ENCODE peak calls at places on chromosomes 2 and 18, in six cellular contexts. Y is dermis blood vessel endothelial cell; P is EL; V is KG1; B is osteocyte; Q is effector CD4-positive, alpha-beta T cell. A is an unnamed sample.

GRCh38 chr18:22503803-22504202 is 86.1 kb upstream of the CTAGE1 start:
- DNase-seq in Y (no peak), P (peak), V (no peak), B (no peak), Q (no peak), A (no peak)

GRCh38 chr2:43266692-43267091 is 40.3 kb upstream of the ZFP36L2 start:
- DNase-seq in Y (no peak), P (no peak), V (peak), B (no peak), Q (no peak), A (no peak)

GRCh38 chr2:12303181-12304030 is 413.3 kb upstream of the TRIB2 start:
- DNase-seq in Y (no peak), P (peak), V (no peak), B (peak), Q (no peak), A (no peak)

GRCh38 chr2:3974765-3975164 is 271.4 kb downstream of the DCDC2C start:
- DNase-seq in Y (no peak), P (no peak), V (no peak), B (no peak), Q (no peak), A (no peak)

GRCh38 chr2:216601632-216602409 is 31.4 kb upstream of the IGFBP2 start:
- DNase-seq in Y (no peak), P (no peak), V (no peak), B (no peak), Q (no peak), A (no peak)

GRCh38 chr18:12393998-12394397 is 13.7 kb upstream of the PRELID3A start:
- DNase-seq in Y (no peak), P (no peak), V (no peak), B (no peak), Q (no peak), A (no peak)

GRCh38 chr18:6683112-6683876 is 46.2 kb upstream of the ARHGAP28 start:
- DNase-seq in Y (no peak), P (no peak), V (no peak), B (no peak), Q (no peak), A (no peak)

GRCh38 chr2:203484266-203485112 is 50.6 kb downstream of the RAPH1 start:
- DNase-seq in Y (peak), P (peak), V (no peak), B (no peak), Q (peak), A (peak)

GRCh38 chr18:5909130-5909529 is 13.8 kb upstream of the TMEM200C start:
- DNase-seq in Y (no peak), P (no peak), V (no peak), B (no peak), Q (no peak), A (no peak)

GRCh38 chr2:120453635-120453998 is 107.7 kb downstream of the INHBB start:
- DNase-seq in Y (no peak), P (peak), V (no peak), B (no peak), Q (no peak), A (no peak)

GRCh38 chr2:227888289-227888688 is 16.9 kb downstream of the DAW1 start:
- DNase-seq in Y (no peak), P (no peak), V (no peak), B (no peak), Q (no peak), A (no peak)

GRCh38 chr2:221649045-221649444 is 76.9 kb upstream of the EPHA4 start:
- DNase-seq in Y (no peak), P (no peak), V (no peak), B (no peak), Q (no peak), A (peak)

GRCh38 chr2:228771719-228772254 is 499.3 kb downstream of the PID1 start:
- DNase-seq in Y (no peak), P (no peak), V (no peak), B (no peak), Q (no peak), A (no peak)

GRCh38 chr2:9102861-9103662 is 99.6 kb upstream of the MBOAT2 start:
- DNase-seq in Y (no peak), P (no peak), V (no peak), B (no peak), Q (no peak), A (no peak)